ENCODE peak calls at places on chromosomes 1 and 21, in five cellular contexts. F, N, T, K and W are unnamed samples.

GRCh38 chr1:201748331-201748730 is 80.6 kb upstream of the IPO9 start:
- DNase-seq in F (peak; percentile 74), N (peak; percentile 80), T (no peak), K (no peak), W (peak; percentile 91)

GRCh38 chr1:197526736-197527371 is 248.4 kb downstream of the DENND1B start:
- DNase-seq in F (peak; percentile 1), N (peak; percentile 24), T (no peak), K (peak; percentile 4), W (no peak)

GRCh38 chr1:15089244-15089992 is 64.1 kb upstream of the TMEM51 start:
- DNase-seq in F (no peak), N (no peak), T (no peak), K (no peak), W (no peak)

GRCh38 chr1:243982451-243983018 is 68.5 kb upstream of the ZBTB18 start:
- DNase-seq in F (no peak), N (no peak), T (no peak), K (peak; percentile 24), W (no peak)

GRCh38 chr1:95023399-95024050 is 49.2 kb downstream of the ALG14 start:
- DNase-seq in F (peak; percentile 76), N (peak; percentile 95), T (no peak), K (no peak), W (peak; percentile 77)

GRCh38 chr1:169119405-169119804 is 12.9 kb downstream of the ATP1B1 start:
- DNase-seq in F (no peak), N (no peak), T (no peak), K (no peak), W (peak; percentile 32)

GRCh38 chr1:240831922-240832321 is 220.0 kb upstream of the GREM2 start:
- DNase-seq in F (no peak), N (no peak), T (no peak), K (no peak), W (no peak)

GRCh38 chr1:36154765-36155559 is 998 bp upstream of the MAP7D1 start:
- DNase-seq in F (no peak), N (no peak), T (no peak), K (peak; percentile 66), W (no peak)

GRCh38 chr1:246293366-246294121 is 213.5 kb downstream of the SMYD3 start:
- DNase-seq in F (no peak), N (no peak), T (no peak), K (no peak), W (no peak)

DNA sequence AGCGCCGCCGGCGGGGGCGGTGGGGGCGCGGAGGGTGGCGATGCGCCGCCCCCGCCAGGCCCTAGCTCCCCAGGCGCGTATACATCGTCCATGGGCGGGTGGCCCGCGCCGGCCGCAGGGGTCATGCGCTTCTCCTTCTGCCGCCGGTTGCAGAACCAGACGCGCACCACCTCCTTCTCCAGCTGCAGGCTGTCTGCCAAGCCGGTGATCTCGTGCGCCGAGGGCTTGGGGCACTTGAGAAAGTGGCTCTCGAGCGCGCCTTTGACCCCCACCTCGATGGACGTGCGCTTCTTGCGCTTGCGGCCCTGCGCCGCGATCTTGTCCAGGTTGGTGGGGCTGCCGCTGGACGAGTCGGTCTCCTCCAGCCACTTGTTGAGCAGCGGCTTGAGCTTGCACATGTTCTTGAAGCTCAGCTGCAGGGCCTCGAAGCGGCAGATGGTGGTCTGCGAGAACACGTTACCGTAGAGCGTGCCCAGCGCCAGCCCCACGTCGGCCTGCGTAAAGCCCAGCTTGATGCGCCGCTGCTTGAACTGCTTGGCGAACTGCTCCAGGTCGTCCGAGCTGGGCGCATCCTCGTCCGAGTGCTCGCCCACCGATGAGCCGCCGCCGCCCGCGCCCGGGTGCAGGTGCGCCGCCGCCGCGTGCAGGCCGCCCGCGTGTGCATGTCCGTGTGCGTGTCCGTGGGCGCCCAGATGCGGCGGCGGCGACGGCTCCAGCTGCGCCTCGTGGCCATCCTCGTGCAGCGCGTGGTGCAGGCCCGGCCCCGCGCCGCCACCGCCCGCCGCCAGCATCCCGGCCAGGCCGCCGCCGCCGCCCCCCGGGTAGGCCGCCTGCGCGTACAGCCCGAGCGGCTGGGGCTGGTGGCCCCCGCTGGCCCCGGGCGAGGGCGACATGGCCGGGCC is 911 bp downstream of the POU3F1 start:
- DNase-seq in F (no peak), N (no peak), T (no peak), K (peak; percentile 55), W (no peak)
- H3K4me3 ChIP-seq in F (no peak overlapping the region), N (no peak overlapping the region), T (peak overlapping the region; percentile 68), K (no peak overlapping the region), W (no peak overlapping the region)

GRCh38 chr1:165397945-165398344 is 41.4 kb upstream of the LMX1A start:
- DNase-seq in F (no peak), N (no peak), T (no peak), K (no peak), W (peak; percentile 17)

GRCh38 chr1:165395522-165396300 is 39.2 kb upstream of the LMX1A start:
- DNase-seq in F (no peak), N (no peak), T (no peak), K (no peak), W (no peak)

GRCh38 chr1:165389609-165390008 is 33.1 kb upstream of the LMX1A start:
- DNase-seq in F (no peak), N (no peak), T (no peak), K (no peak), W (no peak)

GRCh38 chr1:165387956-165388355 is 31.4 kb upstream of the LMX1A start:
- DNase-seq in F (no peak), N (no peak), T (no peak), K (no peak), W (no peak)

GRCh38 chr1:165392634-165393571 is 36.4 kb upstream of the LMX1A start:
- DNase-seq in F (peak; percentile 72), N (peak; percentile 93), T (peak; percentile 85), K (peak; percentile 78), W (peak; percentile 86)
- H3K4me3 ChIP-seq in F (no peak overlapping the region), N (peak overlapping the region; percentile 5), T (no peak overlapping the region), K (peak overlapping the region; percentile 45), W (no peak overlapping the region)

DNA sequence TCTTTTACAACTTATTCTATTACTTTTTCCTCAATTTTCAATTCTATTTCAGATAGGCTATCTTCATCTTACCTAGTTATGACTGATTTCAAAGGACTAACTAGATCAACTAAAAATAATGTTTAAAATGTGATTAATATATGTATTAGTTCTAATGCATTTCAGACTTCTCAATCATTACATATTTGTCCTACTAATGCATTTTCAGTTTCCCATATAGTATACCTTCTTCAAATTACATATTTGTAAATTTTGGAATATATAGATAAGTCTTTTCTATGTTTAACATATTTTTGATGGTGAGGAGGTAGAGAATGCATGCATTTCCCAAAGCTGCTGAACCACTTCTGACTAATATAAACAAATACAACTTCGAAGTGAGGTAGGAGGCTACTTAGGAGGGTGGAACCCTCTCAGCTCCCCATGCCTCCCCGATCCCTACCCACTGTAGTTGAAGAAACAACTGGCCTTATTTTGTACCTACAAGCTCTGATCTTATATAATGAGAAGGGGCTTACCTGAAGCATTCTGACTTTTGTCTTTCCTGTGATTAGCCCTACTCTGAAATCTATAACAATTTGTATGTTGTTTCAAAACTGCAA is 1.7 kb downstream of the TRMT1L start:
- DNase-seq in F (no peak), N (no peak), T (no peak), K (no peak), W (no peak)
- H3K4me3 ChIP-seq in F (peak overlapping the region; percentile 76), N (peak overlapping the region; percentile 85), T (peak overlapping the region; percentile 91), K (peak overlapping the region; percentile 92), W (peak overlapping the region; percentile 95)

GRCh38 chr21:41634211-41634694 is 126.3 kb upstream of the TMPRSS2 start:
- DNase-seq in F (no peak), N (no peak), T (no peak), K (no peak), W (no peak)
- H3K4me3 ChIP-seq in F (no peak overlapping the region), N (no peak overlapping the region), T (no peak overlapping the region), K (no peak overlapping the region), W (no peak overlapping the region)

GRCh38 chr1:35047188-35047858 is 15.6 kb upstream of the ZMYM6 start:
- DNase-seq in F (peak; percentile 51), N (peak; percentile 64), T (no peak), K (no peak), W (peak; percentile 77)
- H3K4me3 ChIP-seq in F (no peak overlapping the region), N (no peak overlapping the region), T (no peak overlapping the region), K (peak overlapping the region; percentile 14), W (no peak overlapping the region)

GRCh38 chr1:208132287-208132882 is 111.8 kb downstream of the PLXNA2 start:
- DNase-seq in F (no peak), N (peak; percentile 33), T (peak; percentile 34), K (peak; percentile 72), W (no peak)
- H3K4me3 ChIP-seq in F (no peak overlapping the region), N (no peak overlapping the region), T (no peak overlapping the region), K (no peak overlapping the region), W (no peak overlapping the region)